ENCODE peak calls at places on chromosome 9, in four cellular contexts. B is effector memory CD4-positive, alpha-beta T cell; W is K562; K is esophagus squamous epithelium. T is an unnamed sample. For H3K9me3, the result is how much of the 10 kb centered on the place peaks cover.

GRCh38 chr9:74500584-74500924 is 3.4 kb downstream of the RORB start:
- DNase-seq in B (no peak), W (no peak), K (no peak), T (no peak)

GRCh38 chr9:88725300-88726024 is 190.5 kb downstream of the NXNL2 start:
- DNase-seq in B (no peak), W (no peak), K (no peak), T (no peak)

GRCh38 chr9:469672-470040 is 255.0 kb downstream of the DOCK8 start:
- DNase-seq in B (no peak), W (no peak), K (no peak), T (peak)

GRCh38 chr9:128002959-128003358 is 22.2 kb upstream of the EEIG1 start:
- DNase-seq in B (no peak), W (no peak), K (no peak), T (no peak)

GRCh38 chr9:33211695-33212393 is 28.1 kb upstream of the SPINK4 start:
- DNase-seq in B (no peak), W (no peak), K (no peak), T (no peak)

GRCh38 chr9:105930007-105930627 is 235.8 kb downstream of the TMEM38B start:
- DNase-seq in B (no peak), W (no peak), K (no peak), T (no peak)

GRCh38 chr9:109640232-109641078 is 139.5 kb upstream of the PALM2AKAP2 start:
- DNase-seq in B (no peak), W (no peak), K (no peak), T (no peak)

GRCh38 chr9:126166866-126167265 is 159.8 kb upstream of the MVB12B start:
- DNase-seq in B (no peak), W (no peak), K (no peak), T (no peak)

GRCh38 chr9:83570359-83570758 is 32.2 kb upstream of the FRMD3 start:
- DNase-seq in B (no peak), W (no peak), K (no peak), T (no peak)

GRCh38 chr9:84990850-84991505 is 321.4 kb downstream of the NTRK2 start:
- DNase-seq in B (no peak), W (no peak), K (no peak), T (no peak)

GRCh38 chr9:113906411-113907110 is 30.5 kb downstream of the ZNF618 start:
- DNase-seq in B (no peak), W (no peak), K (no peak), T (no peak)

GRCh38 chr9:130172161-130172857 is at the start of gene NCS1:
- DNase-seq in B (no peak), W (peak), K (no peak), T (no peak)

GRCh38 chr9:130433168-130433946 is 11.4 kb upstream of the ASS1 start:
- DNase-seq in B (no peak), W (no peak), K (no peak), T (no peak)

GRCh38 chr9:108674766-108675530 is 180.8 kb downstream of the ACTL7B start:
- DNase-seq in B (no peak), W (no peak), K (no peak), T (no peak)

GRCh38 chr9:76624381-76625048 is 139.7 kb upstream of the PCA3 start:
- DNase-seq in B (no peak), W (no peak), K (no peak), T (no peak)

DNA sequence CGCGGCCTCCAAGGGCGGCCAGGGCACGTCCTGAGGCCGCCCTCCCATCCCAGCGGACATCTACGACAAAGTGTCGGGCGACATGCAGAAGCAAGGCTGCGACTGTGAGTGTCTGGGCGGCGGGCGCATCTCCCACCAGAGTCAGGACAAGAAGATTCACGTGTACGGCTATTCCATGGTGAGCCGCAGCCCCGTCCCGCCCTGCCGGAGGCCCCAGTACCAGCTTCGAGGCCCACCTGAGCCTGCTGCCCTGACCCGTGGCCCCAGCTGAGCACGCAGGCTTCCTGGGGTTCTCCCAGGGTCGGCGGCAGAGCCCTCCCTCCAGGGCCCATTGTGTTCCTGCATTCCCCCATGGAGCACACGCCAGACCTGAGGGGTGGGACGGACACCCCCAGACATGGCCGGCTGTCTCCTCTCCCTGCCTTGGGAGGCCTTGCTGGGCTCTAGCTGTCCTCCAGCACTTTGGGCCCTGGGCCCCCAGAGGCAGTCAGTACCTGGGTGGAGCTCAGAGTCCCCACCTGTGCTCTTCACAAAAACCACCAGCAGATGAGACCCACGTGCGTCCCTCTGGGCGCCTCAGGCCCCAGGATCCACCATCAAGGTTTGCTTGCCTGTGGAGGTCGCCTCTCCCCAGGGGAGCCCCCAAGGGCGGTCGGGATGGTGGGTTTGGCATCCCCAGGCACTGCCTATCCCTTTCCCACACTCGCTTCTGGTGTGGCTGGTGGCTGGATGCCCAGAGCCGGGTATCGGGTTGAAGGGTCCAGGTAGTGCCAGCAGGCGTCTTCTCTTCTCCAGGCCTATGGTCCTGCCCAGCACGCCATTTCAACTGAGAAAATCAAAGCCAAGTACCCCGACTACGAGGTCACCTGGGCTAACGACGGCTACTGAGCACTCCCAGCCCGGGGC is 1.0 kb downstream of the PHPT1 start:
- DNase-seq in B (no peak), W (no peak), K (no peak), T (no peak)
- H3K27ac ChIP-seq in B (peak), W (peak), K (peak), T (no peak)

GRCh38 chr9:96688745-96689464 is 33.8 kb upstream of the PRXL2C start:
- DNase-seq in B (no peak), W (no peak), K (no peak), T (no peak)

GRCh38 chr9:96686638-96687335 is 31.7 kb upstream of the PRXL2C start:
- DNase-seq in B (peak), W (no peak), K (peak), T (peak)

GRCh38 chr9:96688215-96688614 is 33.1 kb upstream of the PRXL2C start:
- DNase-seq in B (no peak), W (no peak), K (no peak), T (no peak)

DNA sequence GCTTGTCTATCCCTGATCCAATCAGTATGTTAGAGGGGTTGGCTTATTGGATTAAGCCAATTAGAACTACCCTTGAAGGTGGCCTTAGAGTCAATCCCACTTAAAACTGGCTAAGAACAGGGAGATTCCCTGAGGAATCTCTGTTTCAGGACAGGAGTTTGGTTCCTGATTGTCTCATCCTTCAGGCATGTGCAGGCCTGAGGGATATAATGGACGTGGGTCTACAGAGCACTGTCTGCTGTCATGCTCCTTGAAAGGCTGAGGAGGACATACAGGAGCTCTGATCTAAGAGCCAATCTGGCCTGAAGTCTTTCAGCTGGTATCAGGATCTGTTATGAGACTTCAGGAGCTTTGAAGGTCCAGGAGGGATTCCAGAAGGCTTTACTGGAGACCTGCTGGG is 36.2 kb upstream of the PRXL2C start:
- DNase-seq in B (no peak), W (no peak), K (no peak), T (no peak)
- H3K9me3 ChIP-seq in B (under half), W (under half), K (under half), T (under half)

GRCh38 chr9:91677354-91677753 is 253.7 kb upstream of the NFIL3 start:
- DNase-seq in B (no peak), W (no peak), K (no peak), T (no peak)
- H3K4me3 ChIP-seq in B (no peak), W (no peak), K (no peak), T (no peak)

GRCh38 chr9:133114451-133114885 is 6.6 kb downstream of the RALGDS start:
- DNase-seq in B (no peak), W (no peak), K (no peak), T (no peak)

GRCh38 chr9:133113928-133114351 is 7.1 kb downstream of the RALGDS start:
- DNase-seq in B (no peak), W (no peak), K (no peak), T (no peak)

GRCh38 chr9:133112361-133113026 is 8.5 kb downstream of the RALGDS start:
- DNase-seq in B (peak), W (no peak), K (no peak), T (no peak)

GRCh38 chr9:133111461-133112360 is 9.3 kb downstream of the RALGDS start:
- DNase-seq in B (no peak), W (no peak), K (no peak), T (no peak)

DNA sequence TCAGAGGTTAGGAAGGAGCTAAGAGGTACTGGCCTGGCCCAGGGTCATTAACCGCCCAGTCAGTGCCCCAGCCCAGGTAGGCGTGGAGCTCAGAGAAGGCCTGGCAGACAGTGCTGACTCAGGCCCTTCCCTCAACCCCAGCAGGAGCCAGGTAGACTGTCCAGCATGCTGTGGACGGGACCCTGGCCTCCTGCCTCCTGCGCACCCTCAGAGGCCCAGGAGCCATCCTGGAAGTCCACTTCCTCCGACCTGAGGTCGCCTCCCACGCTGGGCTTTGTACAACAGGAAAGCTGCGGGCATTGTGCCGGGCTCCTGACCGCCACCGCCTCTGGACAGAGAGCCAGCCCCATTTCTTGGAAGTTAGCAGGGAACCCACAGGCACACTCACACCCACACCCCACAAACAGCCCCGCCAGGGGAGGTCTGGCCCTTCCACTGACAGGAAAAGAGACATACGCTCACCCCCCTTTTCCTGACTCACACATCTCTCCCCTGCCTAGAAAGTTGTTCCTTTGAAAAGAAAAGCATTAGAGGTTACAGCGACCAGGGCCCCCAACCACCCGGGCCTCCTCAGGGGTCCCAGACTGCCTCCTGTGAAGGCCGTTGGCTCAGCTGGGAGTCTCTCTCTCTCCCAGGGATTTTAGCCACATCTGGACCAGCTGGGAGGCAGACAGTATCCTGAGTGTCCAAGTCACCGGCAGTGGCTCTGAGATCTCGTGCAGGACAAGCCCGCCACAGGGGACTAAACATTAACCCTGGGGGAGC is 7.7 kb downstream of the RALGDS start:
- DNase-seq in B (no peak), W (no peak), K (no peak), T (no peak)
- H3K27ac ChIP-seq in B (peak), W (peak), K (peak), T (no peak)

GRCh38 chr9:101398930-101399640 is 434 bp downstream of the ZNF189 start:
- DNase-seq in B (no peak), W (peak), K (peak), T (no peak)

GRCh38 chr9:101400120-101400519 is 1.5 kb downstream of the ZNF189 start:
- DNase-seq in B (no peak), W (peak), K (no peak), T (no peak)

GRCh38 chr9:101408374-101409078 is 9.9 kb downstream of the ZNF189 start:
- DNase-seq in B (no peak), W (no peak), K (no peak), T (no peak)

GRCh38 chr9:101399641-101399965 is 952 bp downstream of the ZNF189 start:
- DNase-seq in B (no peak), W (no peak), K (no peak), T (no peak)

DNA sequence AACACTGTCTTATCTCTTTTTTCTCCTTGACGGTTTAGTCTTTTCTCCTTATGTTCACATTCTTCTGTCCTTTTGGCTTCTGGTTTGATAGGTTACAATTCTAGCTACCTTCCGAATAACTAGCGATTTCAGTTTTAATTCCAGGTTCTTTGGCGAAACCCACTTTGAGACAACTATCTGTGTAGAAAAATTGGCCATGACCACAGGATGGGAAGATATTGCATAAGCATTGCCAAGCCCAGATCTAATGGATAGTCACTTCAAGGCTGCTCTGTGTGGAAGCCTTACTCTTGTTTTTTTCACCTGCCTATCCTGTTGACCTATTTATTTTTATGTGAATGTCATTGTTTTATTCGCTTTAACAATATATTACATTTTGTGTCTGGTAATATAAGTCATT is 5.2 kb downstream of the ZNF189 start:
- DNase-seq in B (no peak), W (no peak), K (no peak), T (no peak)
- H3K9me3 ChIP-seq in B (under half), W (under half), K (half or more), T (under half)

T was measured in iPS DF 6.9.